ENCODE peak calls at places on chromosome 11, in five cellular contexts. J is stomach, G is Peyer's patch, V is uterus, Y is body of pancreas. I is an unnamed sample.

GRCh38 chr11:34213366-34213765 is 107.9 kb downstream of the NAT10 start:
- DNase-seq in J (no peak), Y (no peak), G (no peak), V (no peak), I (no peak)

GRCh38 chr11:8338138-8338537 is 74.5 kb upstream of the LMO1 start:
- DNase-seq in Y (peak; percentile 45), J (peak; percentile 58), V (no peak), G (peak; percentile 19), I (no peak)

GRCh38 chr11:107040447-107041444 is 22.5 kb upstream of the GUCY1A2 start:
- DNase-seq in Y (no peak), J (no peak), G (no peak), V (no peak), I (no peak)

GRCh38 chr11:21018248-21018647 is 348.9 kb downstream of the NELL1 start:
- DNase-seq in G (no peak), V (no peak), J (no peak), Y (no peak), I (no peak)

GRCh38 chr11:34480339-34480738 is 33.3 kb downstream of the ELF5 start:
- DNase-seq in G (no peak), Y (no peak), V (no peak), J (no peak), I (peak; percentile 50)

GRCh38 chr11:12137938-12138731 is 27.7 kb downstream of the MICAL2 start:
- DNase-seq in Y (no peak), V (peak; percentile 62), J (no peak), G (no peak), I (no peak)

GRCh38 chr11:65572356-65573043 is at the start of gene FAM89B:
- DNase-seq in G (peak; percentile 95), V (peak; percentile 92), J (peak; percentile 93), Y (peak; percentile 92), I (peak; percentile 97)

GRCh38 chr11:64750361-64751054 is 6.6 kb upstream of the RASGRP2 start:
- DNase-seq in Y (no peak), J (no peak), V (no peak), G (no peak), I (no peak)

GRCh38 chr11:66976048-66976467 is 954 bp downstream of the C11orf86 start:
- DNase-seq in Y (no peak), G (no peak), J (no peak), V (no peak), I (no peak)

DNA sequence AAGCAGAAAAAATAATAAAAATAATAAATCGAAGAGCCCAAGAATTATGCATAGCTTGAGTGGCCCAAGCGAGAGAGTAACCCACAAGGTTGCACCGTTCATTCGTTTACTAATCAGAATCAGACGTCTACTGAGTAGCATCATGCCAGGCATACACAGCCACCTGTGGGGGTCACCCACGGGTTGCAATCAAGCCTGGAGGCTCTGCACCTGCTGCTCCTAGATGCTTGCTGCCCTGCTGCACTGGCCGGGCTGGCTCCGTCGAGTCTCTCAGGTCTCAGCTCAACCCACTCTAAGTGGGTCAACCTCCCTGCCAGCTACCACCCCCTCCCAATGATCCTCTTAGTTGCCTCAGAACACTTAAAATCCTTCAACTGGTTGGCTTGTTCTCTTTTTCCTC is 2.0 kb upstream of the TESMIN start:
- DNase-seq in Y (no peak), V (no peak), G (no peak), J (no peak), I (no peak)
- H3K27me3 ChIP-seq in Y (no peaks in the 10 kb centered on the region), V (no peaks in the 10 kb centered on the region), G (no peaks in the 10 kb centered on the region), J (no peaks in the 10 kb centered on the region), I (no peaks in the 10 kb centered on the region)

DNA sequence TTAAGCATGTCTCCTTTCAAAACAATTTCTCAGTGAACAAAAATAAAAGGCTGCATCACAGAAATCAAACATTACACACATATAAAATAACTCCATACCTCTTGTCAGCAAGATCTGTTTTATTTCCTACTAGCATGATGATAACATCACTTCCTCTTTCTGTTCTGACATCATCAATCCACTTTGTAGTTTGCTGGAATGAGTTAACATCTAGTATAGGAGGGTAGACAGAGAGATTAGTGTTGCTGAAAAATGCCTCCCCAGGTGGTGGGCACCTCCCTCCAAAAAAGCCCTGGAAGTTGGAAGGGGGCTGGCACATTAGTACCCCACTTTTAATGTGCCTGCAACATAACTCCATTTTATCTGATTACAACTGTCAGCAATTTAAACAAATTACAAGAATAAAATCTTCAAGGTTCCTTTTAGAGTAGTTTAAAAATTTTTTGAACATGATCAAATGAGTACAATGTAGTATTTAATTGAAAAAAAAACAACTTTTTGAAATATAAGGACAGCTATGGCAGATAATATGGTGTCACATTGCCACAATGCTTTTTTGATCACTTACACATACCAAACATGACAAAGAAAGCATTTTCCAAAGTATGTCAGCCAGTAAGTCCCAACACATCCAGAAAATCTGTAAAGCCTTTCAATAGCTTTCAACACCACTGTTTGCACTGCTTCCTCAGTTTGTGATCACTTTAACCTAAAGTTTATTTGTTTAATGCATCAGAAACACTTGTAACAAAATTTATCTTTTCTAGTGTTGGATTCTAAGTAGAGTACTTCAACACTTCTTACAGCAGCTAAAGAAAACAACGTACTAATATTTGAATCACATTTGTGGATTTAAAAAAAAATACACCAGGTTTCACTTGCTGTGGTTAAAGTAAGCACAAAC is 44.5 kb downstream of the RAB6A start:
- DNase-seq in Y (no peak), V (no peak), G (no peak), J (no peak), I (no peak)
- TF ChIP-seq POLR2A in Y (no peak), V (no peak), G (no peak), J (no peak), I (no peak)

GRCh38 chr11:97000481-97000880 is 610.7 kb downstream of the JRKL start:
- DNase-seq in V (no peak), J (no peak), Y (no peak), G (no peak), I (no peak)
- H3K9me3 ChIP-seq in V (no peaks in the 10 kb centered on the region), J (no peaks in the 10 kb centered on the region), Y (no peaks in the 10 kb centered on the region), G (no peaks in the 10 kb centered on the region), I (no peaks in the 10 kb centered on the region)

GRCh38 chr11:117640041-117640440 is 157.0 kb downstream of the DSCAML1 start:
- DNase-seq in J (no peak), G (no peak), V (no peak), Y (no peak), I (no peak)

GRCh38 chr11:117639601-117640000 is 157.4 kb downstream of the DSCAML1 start:
- DNase-seq in J (no peak), V (no peak), Y (no peak), G (no peak), I (no peak)

GRCh38 chr11:117641008-117641915 is 155.8 kb downstream of the DSCAML1 start:
- DNase-seq in G (no peak), V (no peak), Y (no peak), J (no peak), I (no peak)

GRCh38 chr11:117642396-117642795 is 154.6 kb downstream of the DSCAML1 start:
- DNase-seq in G (no peak), Y (no peak), V (no peak), J (no peak), I (no peak)

GRCh38 chr11:117638913-117639543 is 158.0 kb downstream of the DSCAML1 start:
- DNase-seq in Y (no peak), J (no peak), V (no peak), G (no peak), I (no peak)
- H3K27me3 ChIP-seq in Y (no peaks in the 10 kb centered on the region), J (no peaks in the 10 kb centered on the region), V (no peaks in the 10 kb centered on the region), G (no peaks in the 10 kb centered on the region), I (no peaks in the 10 kb centered on the region)

GRCh38 chr11:76766521-76766920 is 16.6 kb upstream of the TSKU start:
- DNase-seq in J (no peak), G (no peak), V (no peak), Y (no peak), I (no peak)
- TF ChIP-seq POLR2A in J (no peak), G (no peak), V (no peak), Y (no peak), I (no peak)

GRCh38 chr11:91730620-91731019 is 494.0 kb upstream of the FAT3 start:
- DNase-seq in J (no peak), V (no peak), G (no peak), Y (no peak), I (no peak)
- H3K9me3 ChIP-seq in J (no peaks in the 10 kb centered on the region), V (no peaks in the 10 kb centered on the region), G (no peaks in the 10 kb centered on the region), Y (no peaks in the 10 kb centered on the region), I (no peaks in the 10 kb centered on the region)

DNA sequence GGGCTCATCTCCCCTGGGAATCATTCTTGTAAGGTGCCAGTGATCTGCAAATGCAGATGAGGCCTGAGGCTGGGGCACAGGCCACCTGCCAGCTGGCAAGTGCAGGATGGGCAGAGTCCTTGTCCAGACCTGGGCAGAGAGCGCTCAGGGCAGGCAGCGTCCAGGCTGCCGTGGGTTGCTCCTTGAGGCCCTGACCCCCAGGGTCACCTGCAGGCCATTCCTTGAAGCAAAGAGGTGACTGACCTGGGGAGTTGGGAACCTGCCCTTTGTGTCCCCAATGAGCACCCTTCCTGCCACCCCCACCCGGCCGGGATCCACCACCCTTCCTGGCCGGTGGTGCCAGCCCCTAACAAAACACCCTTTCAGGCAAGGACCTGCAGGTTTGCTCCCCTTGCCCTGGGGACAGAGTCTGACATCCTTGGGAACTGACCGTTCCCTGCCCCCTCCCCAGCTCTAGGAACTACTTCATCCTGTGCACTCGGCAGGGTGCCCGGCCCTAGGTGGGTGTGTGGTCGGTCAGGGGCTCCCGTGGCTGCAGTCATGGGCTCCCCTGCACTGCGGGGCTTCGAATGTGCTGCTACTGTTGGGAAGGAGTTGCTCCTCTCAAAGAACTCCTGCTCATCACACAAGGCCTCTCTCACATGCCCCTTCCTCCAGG is 28.3 kb downstream of the DUSP8 start:
- DNase-seq in V (no peak), G (no peak), J (no peak), Y (no peak), I (no peak)
- H3K27me3 ChIP-seq in V (peaks cover 3% of the 10 kb centered on the region), G (no peaks in the 10 kb centered on the region), J (peaks cover 33% of the 10 kb centered on the region), Y (no peaks in the 10 kb centered on the region), I (peaks cover 11% of the 10 kb centered on the region)

GRCh38 chr11:94130589-94131362 is 2.1 kb downstream of the PANX1 start:
- DNase-seq in G (no peak), V (peak; percentile 31), J (no peak), Y (no peak), I (peak; percentile 85)

GRCh38 chr11:94129505-94130335 is 1.1 kb downstream of the PANX1 start:
- DNase-seq in J (no peak), G (no peak), Y (no peak), V (no peak), I (peak; percentile 89)

GRCh38 chr11:94128746-94129504 is at the start of gene PANX1:
- DNase-seq in V (peak; percentile 78), Y (peak; percentile 70), G (peak; percentile 67), J (peak; percentile 80), I (peak; percentile 92)

GRCh38 chr11:94127632-94128031 is 1.0 kb upstream of the PANX1 start:
- DNase-seq in Y (no peak), J (no peak), G (no peak), V (no peak), I (no peak)

GRCh38 chr11:94128171-94128745 is 383 bp upstream of the PANX1 start:
- DNase-seq in G (peak; percentile 35), Y (peak; percentile 42), V (no peak), J (peak; percentile 38), I (no peak)
- TF ChIP-seq POLR2A in G (no peak), Y (no peak), V (no peak), J (no peak), I (no peak)

GRCh38 chr11:31802609-31802989 is 8.5 kb downstream of the PAX6 start:
- DNase-seq in Y (no peak), V (no peak), J (no peak), G (no peak), I (peak; percentile 50)
- H3K9me3 ChIP-seq in Y (no peaks in the 10 kb centered on the region), V (no peaks in the 10 kb centered on the region), J (no peaks in the 10 kb centered on the region), G (no peaks in the 10 kb centered on the region), I (no peaks in the 10 kb centered on the region)